ENCODE peak calls at places on chromosomes 1 and 21, in nine cellular contexts. One of them, this sample, is unnamed.

GRCh38 chr1:119740261-119740660 is 28.4 kb downstream of the HMGCS2 start:
- DNase-seq in B cell: no peak
- DNase-seq in endothelial cell: no peak
- DNase-seq in AG04450: no peak
- DNase-seq in fibroblast of mammary gland: no peak
- DNase-seq in GM12865: no peak
- DNase-seq in fibroblast of lung: no peak
- DNase-seq in cardiac muscle cell: no peak
- DNase-seq in RWPE1: no peak
- DNase-seq in this sample: no peak

GRCh38 chr1:98677288-98677687 is 15.8 kb downstream of the SNX7 start:
- DNase-seq in B cell: no peak
- DNase-seq in endothelial cell: no peak
- DNase-seq in AG04450: peak
- DNase-seq in fibroblast of mammary gland: peak
- DNase-seq in GM12865: no peak
- DNase-seq in fibroblast of lung: peak
- DNase-seq in cardiac muscle cell: peak
- DNase-seq in RWPE1: peak
- DNase-seq in this sample: peak

GRCh38 chr21:17775431-17776126 is 43.6 kb downstream of the C21orf91 start:
- DNase-seq in B cell: peak
- DNase-seq in endothelial cell: no peak
- DNase-seq in AG04450: no peak
- DNase-seq in fibroblast of mammary gland: no peak
- DNase-seq in GM12865: peak
- DNase-seq in fibroblast of lung: no peak
- DNase-seq in cardiac muscle cell: no peak
- DNase-seq in RWPE1: no peak
- DNase-seq in this sample: no peak

GRCh38 chr1:234544094-234544579 is 65.2 kb upstream of the TARBP1 start:
- DNase-seq in B cell: no peak
- DNase-seq in endothelial cell: no peak
- DNase-seq in AG04450: peak
- DNase-seq in fibroblast of mammary gland: peak
- DNase-seq in GM12865: no peak
- DNase-seq in fibroblast of lung: peak
- DNase-seq in cardiac muscle cell: peak
- DNase-seq in RWPE1: peak
- DNase-seq in this sample: peak

GRCh38 chr1:228782662-228783414 is 47.6 kb downstream of the RHOU start:
- DNase-seq in B cell: no peak
- DNase-seq in endothelial cell: no peak
- DNase-seq in AG04450: no peak
- DNase-seq in fibroblast of mammary gland: peak
- DNase-seq in GM12865: no peak
- DNase-seq in fibroblast of lung: peak
- DNase-seq in cardiac muscle cell: peak
- DNase-seq in RWPE1: peak
- DNase-seq in this sample: peak

GRCh38 chr1:116453481-116453880 is 80.4 kb downstream of the ATP1A1 start:
- DNase-seq in B cell: no peak
- DNase-seq in endothelial cell: no peak
- DNase-seq in AG04450: no peak
- DNase-seq in fibroblast of mammary gland: no peak
- DNase-seq in GM12865: no peak
- DNase-seq in fibroblast of lung: no peak
- DNase-seq in cardiac muscle cell: no peak
- DNase-seq in RWPE1: no peak
- DNase-seq in this sample: no peak

GRCh38 chr1:8194481-8195227 is 123.3 kb upstream of the SLC45A1 start:
- DNase-seq in B cell: no peak
- DNase-seq in endothelial cell: no peak
- DNase-seq in AG04450: no peak
- DNase-seq in fibroblast of mammary gland: peak
- DNase-seq in GM12865: no peak
- DNase-seq in fibroblast of lung: peak
- DNase-seq in cardiac muscle cell: no peak
- DNase-seq in RWPE1: peak
- DNase-seq in this sample: peak

GRCh38 chr1:114554577-114554976 is 26.8 kb downstream of the BCAS2 start:
- DNase-seq in B cell: no peak
- DNase-seq in endothelial cell: no peak
- DNase-seq in AG04450: no peak
- DNase-seq in fibroblast of mammary gland: no peak
- DNase-seq in GM12865: no peak
- DNase-seq in fibroblast of lung: no peak
- DNase-seq in cardiac muscle cell: no peak
- DNase-seq in RWPE1: peak
- DNase-seq in this sample: no peak

GRCh38 chr1:167081594-167081993 is 8.6 kb downstream of the GPA33 start:
- DNase-seq in B cell: no peak
- DNase-seq in endothelial cell: no peak
- DNase-seq in AG04450: no peak
- DNase-seq in fibroblast of mammary gland: no peak
- DNase-seq in GM12865: no peak
- DNase-seq in fibroblast of lung: no peak
- DNase-seq in cardiac muscle cell: no peak
- DNase-seq in RWPE1: no peak
- DNase-seq in this sample: no peak

GRCh38 chr1:198846506-198847010 is 207.7 kb downstream of the PTPRC start:
- DNase-seq in B cell: no peak
- DNase-seq in endothelial cell: no peak
- DNase-seq in AG04450: no peak
- DNase-seq in fibroblast of mammary gland: peak
- DNase-seq in GM12865: no peak
- DNase-seq in fibroblast of lung: no peak
- DNase-seq in cardiac muscle cell: peak
- DNase-seq in RWPE1: no peak
- DNase-seq in this sample: peak

GRCh38 chr1:72431810-72432209 is 149.5 kb upstream of the NEGR1 start:
- DNase-seq in B cell: no peak
- DNase-seq in endothelial cell: no peak
- DNase-seq in AG04450: no peak
- DNase-seq in fibroblast of mammary gland: no peak
- DNase-seq in GM12865: no peak
- DNase-seq in fibroblast of lung: no peak
- DNase-seq in cardiac muscle cell: no peak
- DNase-seq in RWPE1: no peak
- DNase-seq in this sample: no peak

GRCh38 chr1:89900791-89901708 is 80.2 kb downstream of the LRRC8D start:
- DNase-seq in B cell: no peak
- DNase-seq in endothelial cell: no peak
- DNase-seq in AG04450: no peak
- DNase-seq in fibroblast of mammary gland: no peak
- DNase-seq in GM12865: no peak
- DNase-seq in fibroblast of lung: no peak
- DNase-seq in cardiac muscle cell: no peak
- DNase-seq in RWPE1: no peak
- DNase-seq in this sample: no peak

GRCh38 chr21:33339938-33340337 is 15.2 kb downstream of the IFNAR1 start:
- DNase-seq in B cell: no peak
- DNase-seq in endothelial cell: no peak
- DNase-seq in AG04450: no peak
- DNase-seq in fibroblast of mammary gland: no peak
- DNase-seq in GM12865: no peak
- DNase-seq in fibroblast of lung: peak
- DNase-seq in cardiac muscle cell: no peak
- DNase-seq in RWPE1: no peak
- DNase-seq in this sample: no peak

GRCh38 chr1:151615711-151616504 is 4.1 kb downstream of the SNX27 start:
- DNase-seq in B cell: no peak
- DNase-seq in endothelial cell: no peak
- DNase-seq in AG04450: no peak
- DNase-seq in fibroblast of mammary gland: no peak
- DNase-seq in GM12865: no peak
- DNase-seq in fibroblast of lung: no peak
- DNase-seq in cardiac muscle cell: no peak
- DNase-seq in RWPE1: no peak
- DNase-seq in this sample: no peak

GRCh38 chr1:44775930-44776748 is 799 bp downstream of the RPS8 start:
- DNase-seq in B cell: no peak
- DNase-seq in endothelial cell: no peak
- DNase-seq in AG04450: no peak
- DNase-seq in fibroblast of mammary gland: no peak
- DNase-seq in GM12865: peak
- DNase-seq in fibroblast of lung: peak
- DNase-seq in cardiac muscle cell: peak
- DNase-seq in RWPE1: no peak
- DNase-seq in this sample: no peak

GRCh38 chr1:42955311-42956063 is 3.2 kb downstream of the SLC2A1 start:
- DNase-seq in B cell: no peak
- DNase-seq in endothelial cell: no peak
- DNase-seq in AG04450: no peak
- DNase-seq in fibroblast of mammary gland: no peak
- DNase-seq in GM12865: no peak
- DNase-seq in fibroblast of lung: no peak
- DNase-seq in cardiac muscle cell: no peak
- DNase-seq in RWPE1: no peak
- DNase-seq in this sample: no peak

GRCh38 chr1:42957229-42957879 is 1.3 kb downstream of the SLC2A1 start:
- DNase-seq in B cell: no peak
- DNase-seq in endothelial cell: no peak
- DNase-seq in AG04450: no peak
- DNase-seq in fibroblast of mammary gland: no peak
- DNase-seq in GM12865: no peak
- DNase-seq in fibroblast of lung: no peak
- DNase-seq in cardiac muscle cell: no peak
- DNase-seq in RWPE1: no peak
- DNase-seq in this sample: no peak

GRCh38 chr1:42958488-42959317 is at the start of gene SLC2A1:
- DNase-seq in B cell: peak
- DNase-seq in endothelial cell: peak
- DNase-seq in AG04450: peak
- DNase-seq in fibroblast of mammary gland: peak
- DNase-seq in GM12865: peak
- DNase-seq in fibroblast of lung: peak
- DNase-seq in cardiac muscle cell: peak
- DNase-seq in RWPE1: peak
- DNase-seq in this sample: peak

GRCh38 chr1:42956739-42957138 is 1.9 kb downstream of the SLC2A1 start:
- DNase-seq in B cell: no peak
- DNase-seq in endothelial cell: no peak
- DNase-seq in AG04450: no peak
- DNase-seq in fibroblast of mammary gland: no peak
- DNase-seq in GM12865: no peak
- DNase-seq in fibroblast of lung: no peak
- DNase-seq in cardiac muscle cell: no peak
- DNase-seq in RWPE1: no peak
- DNase-seq in this sample: no peak

GRCh38 chr1:42957880-42958487 is 684 bp downstream of the SLC2A1 start:
- DNase-seq in B cell: peak
- DNase-seq in endothelial cell: peak
- DNase-seq in AG04450: no peak
- DNase-seq in fibroblast of mammary gland: peak
- DNase-seq in GM12865: peak
- DNase-seq in fibroblast of lung: peak
- DNase-seq in cardiac muscle cell: peak
- DNase-seq in RWPE1: peak
- DNase-seq in this sample: peak
- TF ChIP-seq CTCF in B cell: no peak
- TF ChIP-seq CTCF in endothelial cell: no peak
- TF ChIP-seq CTCF in AG04450: no peak
- TF ChIP-seq CTCF in fibroblast of mammary gland: no peak
- TF ChIP-seq CTCF in GM12865: no peak
- TF ChIP-seq CTCF in fibroblast of lung: no peak
- TF ChIP-seq CTCF in cardiac muscle cell: no peak
- TF ChIP-seq CTCF in RWPE1: no peak
- TF ChIP-seq CTCF in this sample: no peak

DNA sequence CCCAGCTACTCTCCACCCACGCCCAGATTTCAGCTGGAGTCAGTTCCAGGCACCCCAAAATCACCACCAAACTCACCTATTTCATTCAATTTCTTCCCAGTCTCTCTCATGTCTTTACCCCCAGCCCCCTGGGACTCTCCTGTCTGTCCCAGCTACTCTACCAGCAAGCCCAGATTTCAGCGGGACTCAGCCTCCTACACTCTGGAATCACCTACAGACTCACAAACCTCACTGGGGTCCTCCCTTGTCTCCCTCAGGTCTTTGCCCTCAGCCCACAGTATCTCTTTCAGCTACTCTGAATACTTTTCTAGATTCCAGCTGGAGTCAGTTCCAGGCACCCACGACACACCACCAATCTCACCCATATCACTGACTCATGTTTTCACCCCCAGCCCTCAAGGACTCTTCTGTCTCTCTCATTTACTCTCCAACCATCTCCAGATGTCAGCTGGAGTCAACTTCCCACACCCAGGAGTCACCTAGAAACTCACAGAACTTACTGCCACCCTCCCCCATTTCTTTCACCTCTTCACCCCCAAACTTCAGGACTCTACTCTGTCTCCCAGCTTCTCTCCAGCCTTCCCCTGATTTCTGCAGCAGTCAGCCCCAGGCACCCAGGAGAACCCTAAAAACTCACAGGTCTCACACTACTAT is 1529.3 kb upstream of the TPTE start:
- DNase-seq in B cell: no peak
- DNase-seq in endothelial cell: peak
- DNase-seq in AG04450: no peak
- DNase-seq in fibroblast of mammary gland: no peak
- DNase-seq in GM12865: no peak
- DNase-seq in fibroblast of lung: no peak
- DNase-seq in cardiac muscle cell: no peak
- DNase-seq in RWPE1: no peak
- DNase-seq in this sample: no peak
- TF ChIP-seq CTCF in B cell: no peak
- TF ChIP-seq CTCF in endothelial cell: no peak
- TF ChIP-seq CTCF in AG04450: no peak
- TF ChIP-seq CTCF in fibroblast of mammary gland: no peak
- TF ChIP-seq CTCF in GM12865: no peak
- TF ChIP-seq CTCF in fibroblast of lung: no peak
- TF ChIP-seq CTCF in cardiac muscle cell: no peak
- TF ChIP-seq CTCF in RWPE1: no peak
- TF ChIP-seq CTCF in this sample: no peak

GRCh38 chr1:19310720-19311502 is 1.0 kb downstream of the AKR7A2 start:
- DNase-seq in B cell: no peak
- DNase-seq in endothelial cell: no peak
- DNase-seq in AG04450: no peak
- DNase-seq in fibroblast of mammary gland: no peak
- DNase-seq in GM12865: no peak
- DNase-seq in fibroblast of lung: no peak
- DNase-seq in cardiac muscle cell: peak
- DNase-seq in RWPE1: no peak
- DNase-seq in this sample: no peak
- TF ChIP-seq CTCF in B cell: no peak
- TF ChIP-seq CTCF in endothelial cell: no peak
- TF ChIP-seq CTCF in AG04450: no peak
- TF ChIP-seq CTCF in fibroblast of mammary gland: no peak
- TF ChIP-seq CTCF in GM12865: no peak
- TF ChIP-seq CTCF in fibroblast of lung: no peak
- TF ChIP-seq CTCF in cardiac muscle cell: no peak
- TF ChIP-seq CTCF in RWPE1: no peak
- TF ChIP-seq CTCF in this sample: no peak

DNA sequence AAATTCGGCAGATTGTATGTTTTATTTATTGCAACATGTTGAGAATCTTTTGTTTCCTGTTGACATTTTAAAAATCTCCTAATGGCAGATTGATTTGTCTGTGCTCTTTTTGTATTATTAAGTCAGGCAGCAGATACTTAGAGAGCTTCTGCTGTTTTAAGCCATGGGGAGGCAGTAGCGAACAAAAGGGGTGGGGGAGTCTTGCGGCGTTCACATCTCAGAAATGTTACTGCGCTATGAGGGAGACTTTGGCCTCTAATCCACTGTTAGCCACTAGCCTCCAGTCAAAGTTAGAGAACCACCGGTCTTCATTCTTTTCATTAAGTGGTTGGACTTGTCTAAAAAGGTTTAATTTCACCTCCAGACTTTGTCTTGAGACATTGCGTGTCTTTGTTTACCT is 93.6 kb downstream of the DYRK1A start:
- DNase-seq in B cell: no peak
- DNase-seq in endothelial cell: peak
- DNase-seq in AG04450: no peak
- DNase-seq in fibroblast of mammary gland: no peak
- DNase-seq in GM12865: no peak
- DNase-seq in fibroblast of lung: no peak
- DNase-seq in cardiac muscle cell: no peak
- DNase-seq in RWPE1: no peak
- DNase-seq in this sample: no peak
- TF ChIP-seq CTCF in B cell: peak
- TF ChIP-seq CTCF in endothelial cell: no peak
- TF ChIP-seq CTCF in AG04450: peak
- TF ChIP-seq CTCF in fibroblast of mammary gland: peak
- TF ChIP-seq CTCF in GM12865: no peak
- TF ChIP-seq CTCF in fibroblast of lung: no peak
- TF ChIP-seq CTCF in cardiac muscle cell: peak
- TF ChIP-seq CTCF in RWPE1: no peak
- TF ChIP-seq CTCF in this sample: peak

This sample was measured in fibroblast of pulmonary artery.